ENCODE peak calls at places on chromosome 11, in nine cellular contexts. K, Z, J, Q, X, R, U, P and H are unnamed samples.

GRCh38 chr11:35235944-35236666 is 97.1 kb downstream of the CD44 start:
- DNase-seq in K (no peak), Z (no peak), J (peak), Q (peak), X (peak), R (no peak), U (peak), P (no peak), H (no peak)

GRCh38 chr11:86803641-86804040 is 3.3 kb downstream of the PRSS23 start:
- DNase-seq in K (no peak), Z (no peak), J (no peak), Q (no peak), X (no peak), R (no peak), U (no peak), P (no peak), H (no peak)

GRCh38 chr11:64875369-64876225 is 2.8 kb downstream of the EHD1 start:
- DNase-seq in K (no peak), Z (no peak), J (no peak), Q (no peak), X (no peak), R (no peak), U (no peak), P (no peak), H (no peak)

GRCh38 chr11:6229911-6230310 is 4.5 kb downstream of the FHIP1B start:
- DNase-seq in K (no peak), Z (no peak), J (peak), Q (no peak), X (no peak), R (no peak), U (no peak), P (no peak), H (no peak)

GRCh38 chr11:129694538-129694937 is 121.1 kb upstream of the TMEM45B start:
- DNase-seq in K (no peak), Z (no peak), J (peak), Q (no peak), X (no peak), R (no peak), U (no peak), P (peak), H (no peak)

GRCh38 chr11:33402066-33402465 is 144.9 kb downstream of the HIPK3 start:
- DNase-seq in K (peak), Z (no peak), J (no peak), Q (no peak), X (no peak), R (no peak), U (no peak), P (peak), H (no peak)

GRCh38 chr11:121437686-121438078 is 14.4 kb upstream of the SORL1 start:
- DNase-seq in K (no peak), Z (no peak), J (no peak), Q (no peak), X (no peak), R (no peak), U (no peak), P (no peak), H (no peak)

GRCh38 chr11:38814670-38815069 is 2216.6 kb upstream of the RAG2 start:
- DNase-seq in K (peak), Z (peak), J (no peak), Q (no peak), X (peak), R (no peak), U (no peak), P (no peak), H (no peak)

GRCh38 chr11:96056581-96056980 is 132.7 kb upstream of the MTMR2 start:
- DNase-seq in K (no peak), Z (no peak), J (no peak), Q (no peak), X (no peak), R (no peak), U (no peak), P (no peak), H (no peak)

GRCh38 chr11:124961972-124962609 is 8.1 kb downstream of the CCDC15 start:
- DNase-seq in K (peak), Z (peak), J (peak), Q (no peak), X (peak), R (no peak), U (peak), P (peak), H (no peak)

GRCh38 chr11:124276081-124276480 is 19.9 kb downstream of the OR8G5 start:
- DNase-seq in K (peak), Z (peak), J (no peak), Q (no peak), X (no peak), R (no peak), U (no peak), P (no peak), H (no peak)

GRCh38 chr11:110128161-110128560 is 35.0 kb downstream of the ZC3H12C start:
- DNase-seq in K (peak), Z (peak), J (no peak), Q (no peak), X (no peak), R (no peak), U (no peak), P (no peak), H (no peak)

GRCh38 chr11:124536520-124536919 is 6.9 kb downstream of the OR8B12 start:
- DNase-seq in K (peak), Z (peak), J (peak), Q (no peak), X (no peak), R (peak), U (no peak), P (no peak), H (no peak)

GRCh38 chr11:60955566-60955965 is 3.6 kb upstream of the SLC15A3 start:
- DNase-seq in K (no peak), Z (no peak), J (no peak), Q (no peak), X (no peak), R (no peak), U (no peak), P (no peak), H (no peak)

GRCh38 chr11:11537871-11538270 is 83.9 kb downstream of the GALNT18 start:
- DNase-seq in K (no peak), Z (no peak), J (no peak), Q (no peak), X (no peak), R (no peak), U (no peak), P (no peak), H (no peak)

GRCh38 chr11:63769044-63769718 is 606 bp upstream of the ZFTA start:
- DNase-seq in K (peak), Z (no peak), J (peak), Q (peak), X (no peak), R (peak), U (no peak), P (peak), H (peak)

GRCh38 chr11:124113890-124114289 is 1.4 kb upstream of the VWA5A start:
- DNase-seq in K (peak), Z (peak), J (no peak), Q (no peak), X (no peak), R (no peak), U (no peak), P (no peak), H (no peak)

GRCh38 chr11:74090701-74091100 is 80.1 kb downstream of the C2CD3 start:
- DNase-seq in K (peak), Z (peak), J (peak), Q (no peak), X (no peak), R (no peak), U (no peak), P (no peak), H (no peak)

GRCh38 chr11:57644748-57645715 is 4.7 kb downstream of the YPEL4 start:
- DNase-seq in K (peak), Z (peak), J (peak), Q (peak), X (peak), R (peak), U (peak), P (peak), H (peak)

GRCh38 chr11:83574516-83574915 is 288.3 kb upstream of the CCDC90B start:
- DNase-seq in K (peak), Z (peak), J (no peak), Q (no peak), X (peak), R (no peak), U (no peak), P (no peak), H (no peak)

GRCh38 chr11:70532728-70533127 is 134.4 kb downstream of the CTTN start:
- DNase-seq in K (no peak), Z (peak), J (no peak), Q (peak), X (no peak), R (no peak), U (no peak), P (peak), H (no peak)

GRCh38 chr11:3130269-3131071 is 34.6 kb downstream of the OSBPL5 start:
- DNase-seq in K (no peak), Z (no peak), J (peak), Q (peak), X (no peak), R (no peak), U (no peak), P (peak), H (no peak)

GRCh38 chr11:10395196-10395897 is 59.7 kb upstream of the AMPD3 start:
- DNase-seq in K (no peak), Z (peak), J (no peak), Q (no peak), X (no peak), R (peak), U (no peak), P (no peak), H (no peak)

GRCh38 chr11:97995874-97996273 is 1024.9 kb upstream of the CNTN5 start:
- DNase-seq in K (no peak), Z (no peak), J (no peak), Q (no peak), X (no peak), R (no peak), U (no peak), P (no peak), H (no peak)

GRCh38 chr11:70169632-70170031 is 33.5 kb upstream of the FADD start:
- DNase-seq in K (no peak), Z (no peak), J (no peak), Q (no peak), X (no peak), R (no peak), U (no peak), P (peak), H (no peak)

GRCh38 chr11:120499859-120500258 is 11.7 kb upstream of the GRIK4 start:
- DNase-seq in K (no peak), Z (no peak), J (no peak), Q (no peak), X (no peak), R (no peak), U (no peak), P (no peak), H (no peak)

GRCh38 chr11:117950999-117951961 is 22.1 kb upstream of the TMPRSS13 start:
- DNase-seq in K (no peak), Z (no peak), J (no peak), Q (no peak), X (no peak), R (peak), U (no peak), P (no peak), H (no peak)

GRCh38 chr11:47178305-47178704 is 1.6 kb upstream of the ARFGAP2 start:
- DNase-seq in K (no peak), Z (no peak), J (no peak), Q (no peak), X (no peak), R (no peak), U (no peak), P (peak), H (no peak)

GRCh38 chr11:68257477-68258362 is 14.1 kb downstream of the C11orf24 start:
- DNase-seq in K (peak), Z (peak), J (peak), Q (peak), X (peak), R (peak), U (peak), P (peak), H (peak)

GRCh38 chr11:32154275-32154674 is 63.4 kb downstream of the RCN1 start:
- DNase-seq in K (peak), Z (peak), J (peak), Q (no peak), X (peak), R (no peak), U (no peak), P (no peak), H (no peak)

GRCh38 chr11:61787928-61788491 is 4.4 kb downstream of the TMEM258 start:
- DNase-seq in K (peak), Z (peak), J (peak), Q (no peak), X (peak), R (no peak), U (peak), P (peak), H (peak)

GRCh38 chr11:102114032-102114431 is 3.8 kb downstream of the YAP1 start:
- DNase-seq in K (no peak), Z (peak), J (no peak), Q (no peak), X (no peak), R (no peak), U (no peak), P (no peak), H (no peak)

GRCh38 chr11:123475478-123475877 is 45.4 kb downstream of the GRAMD1B start:
- DNase-seq in K (peak), Z (peak), J (no peak), Q (no peak), X (peak), R (no peak), U (peak), P (no peak), H (peak)

GRCh38 chr11:67373916-67374570 is 645 bp upstream of the CLCF1 start:
- DNase-seq in K (peak), Z (peak), J (peak), Q (peak), X (peak), R (peak), U (peak), P (peak), H (peak)

GRCh38 chr11:123195182-123196059 is at the start of gene CLMP:
- DNase-seq in K (peak), Z (peak), J (no peak), Q (peak), X (peak), R (no peak), U (peak), P (peak), H (no peak)

DNA sequence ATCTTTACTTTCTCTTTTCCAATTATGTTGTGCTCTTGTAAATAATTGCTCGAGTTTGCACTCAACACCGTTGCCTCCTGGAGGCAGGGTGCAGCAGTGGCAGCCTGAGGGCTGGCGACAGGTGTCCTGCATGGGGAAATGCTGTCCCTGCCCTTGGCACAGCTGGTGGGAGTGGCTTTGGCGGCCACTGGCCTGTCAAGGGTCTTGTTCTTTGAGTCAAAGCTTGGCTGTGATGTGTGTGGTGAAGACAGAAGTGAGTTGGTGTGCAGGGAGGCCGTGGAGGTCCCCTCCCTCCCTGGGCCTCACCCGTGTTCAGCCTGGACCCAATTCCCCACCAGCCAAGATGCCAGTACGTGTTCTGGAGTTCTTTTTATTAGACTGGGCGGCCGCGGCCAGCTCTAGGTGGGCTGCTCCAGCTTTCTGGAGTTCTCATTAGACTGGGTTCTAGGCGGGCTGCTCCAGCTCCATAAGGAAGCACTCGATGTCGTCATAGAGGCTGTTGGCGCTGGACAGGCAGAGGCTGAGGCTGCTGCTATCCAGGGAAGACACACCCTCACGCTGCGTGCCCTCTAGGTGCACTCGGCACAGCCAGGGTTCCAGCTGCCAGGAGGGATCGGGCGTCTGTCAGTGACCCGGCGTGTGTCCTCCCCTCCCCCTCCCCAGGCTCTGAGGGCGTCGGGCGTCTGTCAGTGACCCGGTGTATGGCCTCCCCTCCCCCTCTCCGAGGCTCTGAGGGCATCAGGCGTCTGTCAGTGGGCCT is 3.4 kb downstream of the IRF7 start:
- DNase-seq in K (peak), Z (peak), J (peak), Q (peak), X (no peak), R (no peak), U (peak), P (peak), H (no peak)
- TF ChIP-seq CTCF in K (peak), Z (peak), J (no peak), Q (no peak), X (peak), R (no peak), U (no peak), P (peak), H (peak)

DNA sequence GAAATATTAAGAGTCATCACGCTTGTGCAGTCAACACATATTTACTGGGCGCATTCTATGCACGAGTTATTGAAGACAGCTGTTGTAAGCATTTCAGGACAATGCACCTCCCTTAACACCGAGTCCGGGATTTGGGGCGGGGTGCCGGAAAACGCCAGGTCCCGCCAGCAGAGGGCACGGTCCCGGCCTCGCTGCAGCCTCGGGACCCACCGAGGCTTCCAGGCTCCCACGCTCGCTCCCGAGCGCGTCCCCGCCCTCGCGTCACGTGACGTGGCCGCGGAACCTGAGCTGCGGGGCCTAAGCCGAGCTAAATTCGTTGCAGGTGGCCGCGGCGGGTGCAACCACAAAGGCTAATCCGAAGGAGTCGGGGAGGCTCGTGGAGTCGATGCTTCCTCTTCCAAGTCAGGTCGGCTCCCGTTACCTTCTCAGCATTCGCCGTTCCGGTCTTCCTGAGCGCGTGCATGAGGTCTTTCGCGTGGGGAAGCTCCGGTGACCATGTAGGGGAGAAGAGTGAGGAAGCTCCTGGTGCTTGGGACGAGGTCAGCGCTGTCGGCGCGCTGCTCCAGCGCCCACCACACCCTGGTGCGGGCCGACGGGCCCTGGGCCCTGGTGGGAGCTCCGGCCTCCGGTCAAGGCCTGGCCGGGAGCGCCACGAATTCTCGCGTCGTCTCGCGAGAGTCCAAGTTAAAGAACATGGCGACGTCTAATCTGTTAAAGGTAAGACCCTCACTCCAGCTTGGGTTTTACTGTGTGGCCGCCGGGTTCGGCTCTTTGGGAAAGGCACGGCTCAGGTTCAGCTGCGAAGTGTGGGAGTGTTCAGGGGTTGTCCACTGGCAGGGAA is at the start of gene CUL5:
- DNase-seq in K (peak), Z (peak), J (peak), Q (peak), X (peak), R (peak), U (peak), P (peak), H (peak)
- TF ChIP-seq CTCF in K (peak), Z (peak), J (peak), Q (peak), X (peak), R (peak), U (peak), P (peak), H (peak)

GRCh38 chr11:109037856-109038780 is 373.2 kb downstream of the DDX10 start:
- DNase-seq in K (peak), Z (peak), J (no peak), Q (no peak), X (peak), R (no peak), U (no peak), P (peak), H (no peak)
- TF ChIP-seq CTCF in K (peak), Z (no peak), J (no peak), Q (no peak), X (no peak), R (no peak), U (no peak), P (peak), H (no peak)

DNA sequence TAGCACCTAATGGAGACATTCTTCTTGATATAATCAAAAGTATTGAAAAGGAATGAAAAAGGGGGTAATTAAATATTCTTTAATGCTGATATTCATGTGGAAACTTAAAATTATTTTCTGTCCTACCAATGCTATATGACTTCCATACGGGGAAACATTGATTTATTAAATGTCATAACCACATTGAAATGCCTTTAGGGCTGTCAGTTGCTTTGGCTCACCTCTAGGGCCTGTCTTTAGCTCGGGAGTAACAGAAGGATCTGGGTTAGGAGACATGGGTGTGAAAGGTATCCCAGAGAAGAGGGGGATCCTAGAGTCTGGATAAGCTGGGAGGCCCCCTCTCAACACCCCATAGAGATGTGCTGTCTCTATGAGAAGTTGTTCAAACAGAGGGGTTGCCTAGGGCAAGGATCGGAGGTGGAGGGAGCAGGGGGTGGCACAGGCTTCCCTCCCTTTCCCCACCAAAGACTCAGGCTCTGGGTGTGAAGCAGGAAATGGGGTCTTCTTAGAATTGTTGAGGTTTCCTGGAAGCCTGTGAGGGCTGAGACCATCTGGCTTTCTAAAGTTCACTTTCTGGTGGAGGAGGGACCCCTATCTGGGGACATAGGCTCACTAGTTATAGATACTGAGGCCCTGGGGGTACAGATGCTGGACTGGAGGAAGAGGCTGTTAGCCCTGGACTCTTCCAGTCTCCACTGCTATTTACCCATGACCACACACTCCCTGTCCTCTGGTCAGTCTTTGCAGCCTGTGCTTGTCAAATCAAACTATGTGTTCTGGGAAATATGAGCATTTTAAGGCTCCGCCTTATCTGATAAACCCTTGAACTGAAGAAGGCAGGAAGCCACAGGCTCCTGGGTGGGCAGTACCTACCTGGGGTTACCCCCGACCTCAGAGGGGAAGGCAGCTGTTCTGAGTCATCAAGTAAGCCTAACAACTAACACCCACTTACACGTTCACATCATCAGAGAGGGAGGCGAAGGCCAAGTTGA is 55.8 kb upstream of the RRAS2 start:
- DNase-seq in K (peak), Z (peak), J (no peak), Q (no peak), X (no peak), R (no peak), U (no peak), P (peak), H (no peak)
- TF ChIP-seq CTCF in K (no peak), Z (no peak), J (no peak), Q (no peak), X (peak), R (no peak), U (no peak), P (no peak), H (peak)

GRCh38 chr11:44130751-44131150 is 35.3 kb downstream of the EXT2 start:
- DNase-seq in K (peak), Z (no peak), J (no peak), Q (no peak), X (no peak), R (no peak), U (no peak), P (no peak), H (no peak)
- TF ChIP-seq CTCF in K (peak), Z (no peak), J (no peak), Q (no peak), X (no peak), R (peak), U (no peak), P (no peak), H (no peak)